ENCODE peak calls at places on chromosomes 1 and 21, in seven cellular contexts. V is mesenchymal stem cell, Z is H9, W is neuronal stem cell, M is trophoblast cell, X is mesendoderm, S is H1. T is an unnamed sample.

GRCh38 chr1:200958597-200958996 is 63.9 kb downstream of the INAVA start:
- DNase-seq in X (no peak), M (no peak), V (no peak), Z (peak; percentile 20), S (no peak), W (no peak), T (no peak)

GRCh38 chr1:160576430-160576829 is 2.9 kb downstream of the CD84 start:
- DNase-seq in M (no peak), X (no peak), W (no peak), S (no peak), Z (no peak), V (no peak), T (no peak)

GRCh38 chr21:45441431-45442255 is 36.7 kb downstream of the COL18A1 start:
- DNase-seq in S (no peak), Z (no peak), W (no peak), V (no peak), M (no peak), X (no peak), T (no peak)

GRCh38 chr1:92537333-92537884 is 50.7 kb upstream of the GFI1 start:
- DNase-seq in S (no peak), M (no peak), V (no peak), W (no peak), X (no peak), Z (no peak), T (no peak)

GRCh38 chr1:117038236-117038635 is 21.9 kb upstream of the TTF2 start:
- DNase-seq in Z (no peak), S (no peak), X (no peak), W (no peak), V (no peak), M (no peak), T (no peak)

GRCh38 chr1:246530482-246530881 is 23.4 kb upstream of the SMYD3 start:
- DNase-seq in S (no peak), V (no peak), W (no peak), X (no peak), M (no peak), Z (no peak), T (no peak)

GRCh38 chr1:36136535-36136934 is 11.5 kb upstream of the COL8A2 start:
- DNase-seq in S (no peak), Z (no peak), X (no peak), M (no peak), W (no peak), V (peak; percentile 30), T (peak; percentile 92)

GRCh38 chr1:245025525-245025924 is 129.3 kb upstream of the KIF26B start:
- DNase-seq in X (no peak), W (no peak), Z (no peak), S (no peak), V (no peak), M (no peak), T (no peak)

GRCh38 chr1:22556391-22557104 is 6.7 kb upstream of the EPHA8 start:
- DNase-seq in W (peak; percentile 29), S (peak; percentile 57), Z (peak; percentile 91), M (no peak), X (peak; percentile 82), V (no peak), T (no peak)

GRCh38 chr1:147892731-147893214 is 9.8 kb upstream of the GJA8 start:
- DNase-seq in W (no peak), M (peak; percentile 83), V (peak; percentile 57), Z (no peak), X (peak; percentile 68), S (no peak), T (peak; percentile 64)

GRCh38 chr1:20875198-20875973 is 88.3 kb upstream of the HP1BP3 start:
- DNase-seq in X (no peak), W (no peak), M (no peak), Z (no peak), S (no peak), V (no peak), T (no peak)

GRCh38 chr1:66402194-66402593 is 131.8 kb upstream of the SGIP1 start:
- DNase-seq in X (no peak), V (peak; percentile 51), M (no peak), Z (no peak), S (no peak), W (no peak), T (no peak)

GRCh38 chr1:166258017-166258416 is 91.2 kb upstream of the FAM78B start:
- DNase-seq in X (no peak), W (no peak), Z (no peak), V (no peak), S (no peak), M (no peak), T (no peak)

GRCh38 chr1:182841368-182841988 is 2.3 kb downstream of the DHX9 start:
- DNase-seq in X (peak; percentile 13), S (no peak), V (peak; percentile 59), M (peak; percentile 47), Z (no peak), W (no peak), T (peak; percentile 72)

GRCh38 chr21:18725653-18726052 is 322.1 kb upstream of the TMPRSS15 start:
- DNase-seq in X (peak; percentile 54), V (no peak), Z (peak; percentile 40), W (no peak), M (no peak), S (no peak), T (no peak)

GRCh38 chr1:211339631-211340041 is 13.0 kb downstream of the TRAF5 start:
- DNase-seq in S (no peak), M (peak; percentile 34), Z (no peak), V (no peak), W (no peak), X (peak; percentile 53), T (no peak)

GRCh38 chr1:94258873-94259331 is 21.5 kb upstream of the ARHGAP29 start:
- DNase-seq in V (peak; percentile 60), X (no peak), M (peak; percentile 94), W (no peak), Z (no peak), S (no peak), T (peak; percentile 92)

GRCh38 chr1:66330711-66331110 is 203.2 kb upstream of the SGIP1 start:
- DNase-seq in X (no peak), Z (no peak), M (no peak), W (no peak), S (no peak), V (no peak), T (peak; percentile 63)

GRCh38 chr1:170340259-170340658 is 191.7 kb upstream of the GORAB start:
- DNase-seq in Z (no peak), W (no peak), X (no peak), S (no peak), M (peak; percentile 99), V (peak; percentile 23), T (peak; percentile 39)

DNA sequence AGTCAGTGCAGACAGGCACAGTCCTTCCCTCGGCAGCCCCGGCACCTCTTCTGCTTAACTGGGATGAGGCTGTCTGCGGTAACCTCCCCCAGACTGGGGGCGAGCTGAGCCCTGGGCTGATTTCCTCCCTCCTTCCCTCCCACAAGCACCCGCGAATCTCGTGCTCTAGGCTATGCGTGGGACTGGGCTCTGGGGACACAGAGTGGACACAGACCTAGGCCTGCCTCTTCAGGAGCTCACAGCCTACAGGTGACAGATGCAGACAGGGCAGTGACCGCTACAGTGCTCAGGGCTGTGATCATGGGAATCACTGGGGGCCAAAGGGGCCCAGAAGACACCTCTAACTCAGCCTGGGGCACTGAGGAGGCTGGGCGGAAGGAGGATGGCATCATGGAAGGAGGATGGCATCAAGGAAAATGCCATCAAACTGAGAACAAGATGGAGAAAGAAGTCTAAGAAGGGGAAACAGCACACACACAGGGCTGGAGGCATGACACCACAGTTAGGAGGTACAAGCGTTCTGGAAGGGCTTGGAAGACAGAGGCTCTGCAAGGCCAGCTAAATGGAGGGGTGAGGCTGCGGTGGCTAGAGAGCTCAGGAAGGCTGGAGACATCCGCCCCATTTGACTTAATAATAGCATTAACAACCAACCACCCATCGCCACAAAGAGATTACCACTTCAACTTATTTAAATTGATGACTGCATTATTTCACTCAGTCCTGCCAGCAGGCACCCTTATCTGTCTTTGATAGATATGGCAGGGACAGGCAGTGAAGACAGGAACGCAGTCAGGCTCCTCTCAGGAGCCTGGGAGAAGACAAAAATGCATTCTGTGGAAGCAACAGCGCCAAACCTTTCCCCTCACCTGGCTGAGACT is 4.2 kb downstream of the TTC39A start:
- DNase-seq in M (peak; percentile 40), Z (peak; percentile 23), W (no peak), V (no peak), S (no peak), X (peak; percentile 70), T (no peak)
- H3K18ac ChIP-seq in M (no peak overlapping the region), Z (no peak overlapping the region), W (no peak overlapping the region), V (no peak overlapping the region), S (no peak overlapping the region), X (no peak overlapping the region), T (no peak overlapping the region)

DNA sequence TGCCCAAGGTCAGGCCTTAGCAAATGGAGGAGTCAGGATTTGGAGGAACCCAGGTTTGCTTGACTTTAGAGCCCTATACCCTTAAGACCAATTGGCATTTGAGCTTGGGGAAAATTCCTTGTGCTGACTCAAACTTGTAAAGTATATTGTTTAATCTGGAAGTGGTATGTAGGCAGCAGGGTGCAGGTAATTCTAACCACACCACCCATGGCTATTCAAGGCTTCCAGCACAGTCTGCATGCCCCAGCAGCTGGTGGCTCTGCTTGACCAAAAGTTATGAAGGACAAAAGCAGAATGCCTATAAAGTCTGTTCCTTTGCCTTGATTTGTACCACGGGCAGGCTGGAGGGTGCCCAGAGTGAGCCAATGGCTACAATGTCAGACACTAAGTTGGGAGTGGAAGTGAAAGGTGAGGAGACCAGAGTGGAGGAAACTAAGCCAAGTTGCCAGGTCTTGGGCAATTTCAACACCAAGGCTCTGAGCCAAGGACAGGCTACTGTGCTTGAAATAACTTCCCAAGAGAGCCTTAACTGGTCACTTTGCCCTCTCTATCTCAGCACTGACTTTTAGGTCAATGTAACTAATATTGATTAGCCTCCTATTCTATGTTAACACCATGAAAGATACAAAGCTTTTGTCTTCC is 4.7 kb upstream of the G0S2 start:
- DNase-seq in M (no peak), V (no peak), W (no peak), S (no peak), Z (no peak), X (no peak), T (no peak)
- H3K18ac ChIP-seq in M (no peak overlapping the region), V (no peak overlapping the region), W (no peak overlapping the region), S (no peak overlapping the region), Z (no peak overlapping the region), X (no peak overlapping the region), T (no peak overlapping the region)

DNA sequence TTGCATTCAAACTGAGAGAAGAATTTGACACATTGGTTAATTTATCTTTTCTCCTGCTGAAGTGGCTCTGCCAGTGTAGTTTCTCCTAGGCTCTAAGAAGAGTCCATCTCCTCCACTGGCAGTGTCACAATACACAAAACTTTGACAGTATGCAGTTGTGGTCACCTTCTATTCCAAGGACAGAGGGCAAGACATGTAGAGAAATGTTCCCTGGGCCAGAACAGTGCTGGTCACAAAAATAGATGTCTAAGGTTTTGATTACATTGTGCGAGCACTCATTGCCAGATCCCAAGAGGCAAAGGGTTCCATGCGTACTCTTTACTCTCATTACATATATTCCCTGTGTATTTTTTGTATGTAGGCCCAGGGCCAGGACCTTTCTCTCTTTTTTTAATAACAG is 148.1 kb upstream of the UBE2U start:
- DNase-seq in S (no peak), M (no peak), W (no peak), Z (no peak), V (no peak), X (no peak), T (no peak)
- H3K18ac ChIP-seq in S (no peak overlapping the region), M (no peak overlapping the region), W (no peak overlapping the region), Z (no peak overlapping the region), V (no peak overlapping the region), X (no peak overlapping the region), T (no peak overlapping the region)

DNA sequence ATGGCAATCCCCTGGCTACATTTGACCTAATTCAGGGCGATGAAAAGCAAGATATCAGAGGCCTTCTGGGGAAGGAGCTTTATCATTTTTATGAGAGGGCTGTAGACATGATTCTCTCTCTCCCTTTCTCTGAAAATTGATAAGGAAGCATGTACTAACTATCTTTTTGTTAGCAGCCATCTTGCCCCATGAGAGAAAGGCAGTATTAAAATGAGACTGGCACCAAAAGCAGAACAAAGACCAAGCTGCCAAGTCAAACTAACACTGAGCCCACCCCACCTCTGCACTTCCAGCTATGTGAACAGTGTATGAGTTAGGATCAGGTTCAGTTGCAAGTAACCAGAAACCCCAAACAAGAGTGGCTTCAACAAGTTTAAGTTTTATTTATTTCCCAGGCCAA is 105.9 kb upstream of the RALGPS2 start:
- DNase-seq in Z (no peak), M (no peak), X (no peak), V (no peak), W (no peak), S (no peak), T (no peak)
- H3K18ac ChIP-seq in Z (no peak overlapping the region), M (no peak overlapping the region), X (no peak overlapping the region), V (no peak overlapping the region), W (no peak overlapping the region), S (no peak overlapping the region), T (peak overlapping the region; percentile 72)

T was measured in IMR-90.